ENCODE peak calls at places on chromosomes 1 and 21, in ten cellular contexts. I is LoVo; K is stimulated activated naive B cell treated with anti-CD40 and anti-IgM and Interleukin-4, amounts not matched to agents 10 μg/mL and 1 μg/mL and 100 μg/mL, for 72 hours; G is NB4; F is adrenal gland; H is stimulated activated CD4-positive, alpha-beta T cell treated with anti-CD3 and anti-CD28 coated beads, Interleukin-4, amount 100 ng/mL, for 1 hour; Y is suprapubic skin; V is PC-9; J is MM.1S; N is left cardiac atrium. A is an unnamed sample.
A peak's percentile ranks its signal among the peaks of the same experiment; 100 is the strongest.

GRCh38 chr1:41239988-41240610 is 2.0 kb downstream of the SCMH1 start:
- DNase-seq in J (peak; percentile 49), K (no peak), Y (no peak), G (peak; percentile 66), N (no peak), V (peak; percentile 9), H (no peak), I (no peak), F (no peak), A (no peak)

GRCh38 chr1:205523261-205523890 is 18.9 kb downstream of the CDK18 start:
- DNase-seq in H (no peak), I (no peak), J (no peak), F (no peak), Y (no peak), G (no peak), K (no peak), V (no peak), N (no peak), A (no peak)

GRCh38 chr1:202213361-202214088 is 19.9 kb downstream of the LGR6 start:
- DNase-seq in Y (no peak), I (peak; percentile 50), J (no peak), V (no peak), F (no peak), N (no peak), H (no peak), K (no peak), G (peak; percentile 26), A (peak; percentile 87)

GRCh38 chr1:203537806-203538464 is 44.0 kb downstream of the OPTC start:
- DNase-seq in K (no peak), J (no peak), I (no peak), H (no peak), Y (no peak), F (no peak), V (peak; percentile 52), N (no peak), G (no peak), A (no peak)

GRCh38 chr1:118949317-118949716 is 38.8 kb downstream of the TBX15 start:
- DNase-seq in G (no peak), V (no peak), K (no peak), F (no peak), N (peak; percentile 48), H (no peak), I (no peak), Y (peak; percentile 62), J (no peak), A (no peak)

GRCh38 chr1:39829791-39830533 is 41.3 kb upstream of the BMP8B start:
- DNase-seq in Y (no peak), K (no peak), H (no peak), V (peak; percentile 57), F (no peak), J (no peak), N (no peak), I (no peak), G (no peak), A (no peak)

GRCh38 chr1:13616234-13616633 is 32.6 kb downstream of the PDPN start:
- DNase-seq in V (no peak), J (no peak), N (no peak), I (no peak), F (no peak), K (no peak), Y (peak; percentile 15), G (no peak), H (no peak), A (no peak)

GRCh38 chr1:50929376-50929958 is 30.6 kb downstream of the FAF1 start:
- DNase-seq in G (peak; percentile 49), H (no peak), K (no peak), N (no peak), J (peak; percentile 6), I (peak; percentile 36), V (no peak), Y (no peak), F (no peak), A (no peak)

GRCh38 chr21:35226302-35226701 is 177.2 kb upstream of the RUNX1 start:
- DNase-seq in Y (no peak), F (no peak), V (peak; percentile 83), K (no peak), I (peak; percentile 29), H (no peak), J (no peak), N (peak; percentile 35), G (no peak), A (peak; percentile 57)

GRCh38 chr1:45337630-45338320 is 2.2 kb upstream of the TOE1 start:
- DNase-seq in N (no peak), Y (no peak), G (no peak), I (peak; percentile 34), K (no peak), F (no peak), J (no peak), V (peak; percentile 18), H (no peak), A (no peak)

GRCh38 chr1:16021681-16022080 is at the start of gene CLCNKA:
- DNase-seq in H (no peak), Y (no peak), V (no peak), N (no peak), F (peak; percentile 48), K (no peak), J (no peak), I (no peak), G (no peak), A (no peak)

GRCh38 chr1:151006331-151007052 is at the start of gene MINDY1:
- DNase-seq in V (peak; percentile 64), I (peak; percentile 78), G (peak; percentile 84), N (peak; percentile 72), Y (peak; percentile 88), J (peak; percentile 79), K (peak; percentile 30), H (peak; percentile 26), F (peak; percentile 78), A (peak; percentile 91)

GRCh38 chr1:209692296-209692695 is 12.3 kb upstream of the HSD11B1 start:
- DNase-seq in V (no peak), Y (no peak), N (no peak), G (no peak), F (no peak), J (no peak), I (no peak), H (no peak), K (no peak), A (no peak)

GRCh38 chr1:166354411-166354810 is 187.6 kb upstream of the FAM78B start:
- DNase-seq in J (no peak), G (peak; percentile 1), F (no peak), V (no peak), H (no peak), Y (no peak), K (no peak), I (no peak), N (no peak), A (peak; percentile 64)

GRCh38 chr1:203170625-203171330 is 4.8 kb downstream of the MYBPH start:
- DNase-seq in Y (peak; percentile 27), N (no peak), J (no peak), V (no peak), I (no peak), H (no peak), F (no peak), K (no peak), G (no peak), A (no peak)

GRCh38 chr1:236603896-236604217 is 459 bp downstream of the HEATR1 start:
- DNase-seq in F (peak; percentile 22), J (no peak), Y (no peak), V (no peak), G (no peak), K (no peak), I (peak; percentile 1), H (no peak), N (no peak), A (no peak)

GRCh38 chr1:158055854-158056253 is 62.4 kb downstream of the KIRREL1 start:
- DNase-seq in J (no peak), V (no peak), G (no peak), Y (no peak), I (no peak), K (no peak), N (no peak), H (no peak), F (peak; percentile 38), A (peak; percentile 75)

GRCh38 chr1:27009601-27010197 is 3.0 kb downstream of the TENT5B start:
- DNase-seq in I (peak; percentile 51), H (no peak), N (peak; percentile 50), J (no peak), F (no peak), V (peak; percentile 80), G (no peak), K (no peak), Y (peak; percentile 84), A (peak; percentile 65)

A was measured in endodermal cell.